ENCODE peak calls at places on chromosomes 13 and 19, in five cellular contexts. S, W, L, P and Y are unnamed samples.

GRCh38 chr19:517721-518136 is 10.4 kb downstream of the TPGS1 start:
- DNase-seq in P (no peak), S (no peak), W (no peak), L (no peak), Y (no peak)

GRCh38 chr13:20119960-20120359 is 40.9 kb downstream of the GJA3 start:
- DNase-seq in W (peak; percentile 37), L (no peak), P (no peak), S (no peak), Y (no peak)

GRCh38 chr19:33426621-33427475 is 53.3 kb downstream of the CEBPG start:
- DNase-seq in P (no peak), W (no peak), S (no peak), L (no peak), Y (no peak)

GRCh38 chr13:33490461-33491327 is 205.1 kb upstream of the STARD13 start:
- DNase-seq in S (no peak), L (no peak), P (no peak), W (no peak), Y (no peak)

GRCh38 chr13:34416833-34417425 is 525.1 kb upstream of the NBEA start:
- DNase-seq in L (peak; percentile 57), P (peak; percentile 39), W (no peak), S (peak; percentile 74), Y (peak; percentile 13)

GRCh38 chr19:367561-367960 is 23.0 kb upstream of the MIER2 start:
- DNase-seq in L (no peak), W (peak; percentile 71), P (no peak), S (no peak), Y (no peak)

GRCh38 chr13:40662866-40663265 is 3.6 kb downstream of the FOXO1 start:
- DNase-seq in S (no peak), L (no peak), W (no peak), P (no peak), Y (no peak)

GRCh38 chr13:93577105-93577504 is 350.5 kb downstream of the GPC6 start:
- DNase-seq in W (no peak), P (no peak), L (no peak), S (no peak), Y (no peak)

GRCh38 chr13:43031881-43032280 is 8.5 kb downstream of the DNAJC15 start:
- DNase-seq in P (no peak), S (no peak), L (no peak), W (no peak), Y (no peak)

GRCh38 chr13:102870677-102871415 is 25.0 kb downstream of the ERCC5 start:
- DNase-seq in W (no peak), P (peak; percentile 53), L (peak; percentile 44), S (peak; percentile 27), Y (peak; percentile 48)

GRCh38 chr13:87087741-87088140 is 583.4 kb upstream of the SLITRK5 start:
- DNase-seq in W (no peak), S (no peak), P (no peak), L (no peak), Y (no peak)

GRCh38 chr19:277581-278165 is 13.5 kb downstream of the PLPP2 start:
- DNase-seq in S (no peak), W (peak; percentile 60), L (no peak), P (no peak), Y (no peak)

GRCh38 chr13:20686863-20687579 is 16.5 kb upstream of the IL17D start:
- DNase-seq in W (no peak), S (no peak), L (no peak), P (no peak), Y (no peak)

GRCh38 chr19:2733930-2734588 is 5.8 kb downstream of the SLC39A3 start:
- DNase-seq in L (no peak), S (no peak), P (no peak), W (no peak), Y (peak; percentile 55)

GRCh38 chr19:36139473-36140288 is at the start of gene CAPNS1:
- DNase-seq in L (peak; percentile 99), P (peak; percentile 96), W (peak; percentile 99), S (peak; percentile 97), Y (peak; percentile 98)
- TF ChIP-seq POLR2A in L (peak; percentile 95), P (peak; percentile 94), W (no peak), S (peak; percentile 99), Y (peak; percentile 99)

DNA sequence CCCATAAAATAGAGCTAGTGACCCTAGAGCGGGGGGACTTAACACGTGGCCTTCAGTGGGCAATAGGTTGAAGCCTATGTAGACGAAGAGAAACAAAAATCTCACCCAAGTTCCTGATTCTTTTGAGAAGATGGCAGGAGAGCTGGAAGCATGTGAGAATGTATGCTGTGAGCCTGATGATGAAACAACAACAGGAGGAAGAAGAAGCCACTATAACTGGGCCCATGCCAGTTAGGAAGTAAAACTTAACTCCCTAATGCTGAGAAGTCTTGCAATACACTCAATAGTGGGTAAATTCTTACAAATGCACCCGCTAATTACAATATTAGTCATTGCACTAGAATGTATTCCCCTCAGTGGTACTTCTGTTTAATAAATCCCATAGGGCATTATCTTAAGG is 9.0 kb downstream of the PCDH17 start:
- DNase-seq in P (no peak), L (no peak), W (no peak), S (no peak), Y (no peak)
- H3K4me3 ChIP-seq in P (no peak overlapping the region), L (no peak overlapping the region), W (no peak overlapping the region), S (no peak overlapping the region), Y (no peak overlapping the region)

DNA sequence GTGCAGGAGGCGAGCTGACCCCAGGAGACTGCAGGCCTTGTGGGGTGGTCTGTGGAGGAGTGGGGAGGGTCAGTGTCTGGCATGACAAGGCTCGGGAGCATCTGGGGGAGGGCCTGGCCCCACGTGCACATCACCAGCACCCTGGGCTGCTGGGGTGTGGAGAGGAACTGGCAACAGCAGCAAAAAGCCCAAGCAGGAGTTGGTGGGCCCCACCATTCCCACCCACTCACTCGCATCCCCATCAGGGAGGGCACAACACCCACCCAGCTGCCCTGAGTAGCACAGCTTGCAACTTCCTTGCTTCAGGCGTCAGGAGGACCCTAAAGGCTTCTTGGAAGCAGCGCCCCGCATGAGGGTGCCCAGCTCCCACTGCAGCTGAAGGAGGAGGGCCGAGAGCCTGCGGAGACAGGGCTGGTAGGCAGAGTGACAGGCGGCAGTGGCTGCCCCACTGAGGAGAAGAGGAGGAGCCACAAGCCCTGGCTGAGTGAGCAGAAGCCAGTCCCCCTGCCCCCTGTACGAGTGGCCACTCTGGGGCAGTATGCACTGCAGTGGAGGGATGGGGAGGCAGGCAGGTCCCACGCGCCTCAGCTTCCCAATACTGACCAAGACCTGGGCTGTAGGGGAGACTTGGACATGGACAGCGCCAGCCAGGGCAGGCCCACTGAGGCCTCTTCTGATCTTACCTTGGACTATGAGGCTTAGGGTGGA is 26.5 kb downstream of the ELL start:
- DNase-seq in P (no peak), S (no peak), W (no peak), L (no peak), Y (no peak)
- TF ChIP-seq POLR2A in P (no peak), S (no peak), W (no peak), L (no peak), Y (no peak)

DNA sequence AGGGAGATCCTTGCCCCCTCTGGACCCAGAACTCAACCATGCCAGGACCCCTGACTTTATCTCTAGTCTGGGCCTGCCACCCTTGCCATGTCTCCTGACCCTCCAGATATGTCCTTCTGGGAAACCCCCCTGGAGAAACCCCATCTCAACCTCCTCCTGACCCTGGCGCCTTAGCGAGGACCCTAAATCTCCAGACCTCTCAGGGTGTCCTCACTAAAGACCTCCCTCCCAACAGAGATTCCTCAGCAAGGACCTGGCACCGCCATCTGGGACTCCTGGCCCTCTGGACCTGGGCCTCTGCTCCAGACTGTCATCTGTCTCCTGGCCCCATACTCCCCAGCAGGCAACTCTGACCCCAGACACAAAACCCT is 1.3 kb downstream of the KCNK6 start:
- DNase-seq in S (no peak), W (no peak), L (no peak), P (no peak), Y (no peak)
- H3K4me3 ChIP-seq in S (peak overlapping the region; percentile 49), W (no peak overlapping the region), L (peak overlapping the region; percentile 82), P (no peak overlapping the region), Y (no peak overlapping the region)

GRCh38 chr13:36998624-36999041 is 507 bp downstream of the ALG5 start:
- DNase-seq in P (no peak), L (peak; percentile 35), S (peak; percentile 32), W (peak; percentile 85), Y (peak; percentile 11)

GRCh38 chr13:36997716-36998427 is 1.3 kb downstream of the ALG5 start:
- DNase-seq in S (no peak), L (no peak), P (no peak), W (no peak), Y (no peak)

GRCh38 chr13:37001921-37002250 is 1.3 kb downstream of the EXOSC8 start:
- DNase-seq in P (no peak), W (no peak), L (no peak), S (no peak), Y (no peak)

DNA sequence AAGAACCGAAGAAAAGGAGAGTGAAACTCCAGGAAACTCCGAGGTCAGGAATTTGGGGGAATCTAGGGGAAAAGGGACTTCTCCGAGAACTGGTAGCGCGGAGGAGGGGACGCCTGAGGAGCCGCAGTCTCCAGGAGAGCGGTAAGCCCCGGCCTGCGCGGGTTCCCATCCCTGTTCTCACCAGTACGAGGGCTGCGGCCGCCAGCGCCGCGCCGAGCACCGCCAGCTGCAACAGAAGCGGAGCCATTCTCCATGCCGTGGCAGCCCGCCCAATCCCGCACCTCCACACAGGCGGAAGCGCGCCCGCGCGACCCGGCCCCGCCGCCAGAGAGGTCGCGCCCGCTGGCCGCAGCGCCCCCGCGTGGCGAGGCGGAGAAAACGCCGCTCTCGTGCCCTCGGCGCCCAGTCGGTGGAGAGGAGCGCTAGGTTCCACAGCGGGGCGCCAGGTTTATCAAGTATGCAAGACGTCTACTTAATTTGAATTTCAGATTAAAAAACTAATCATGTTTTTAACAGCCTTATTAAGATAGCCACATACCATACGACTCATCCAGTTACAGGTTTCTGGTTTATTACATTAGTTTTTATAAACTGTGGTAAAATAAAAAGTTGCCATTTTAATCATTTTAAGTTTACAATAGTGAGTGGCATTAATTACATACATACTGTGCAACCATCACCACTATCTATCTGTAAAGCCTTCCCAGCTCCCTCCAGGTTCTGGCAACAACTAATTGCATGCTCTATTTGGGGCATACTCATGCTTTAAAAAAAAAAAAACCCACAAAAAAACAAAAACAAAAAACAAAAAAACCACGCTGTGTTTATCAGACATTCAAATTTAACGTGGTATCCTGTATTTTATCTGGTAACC is at the start of gene ALG5:
- DNase-seq in P (peak; percentile 89), L (peak; percentile 92), S (peak; percentile 90), W (peak; percentile 97), Y (peak; percentile 93)
- TF ChIP-seq POLR2A in P (peak; percentile 83), L (peak; percentile 72), S (peak; percentile 62), W (no peak), Y (peak; percentile 74)